ENCODE peak calls at places on chromosomes 4 and X, in five cellular contexts. H is endothelial cell, D is colonic mucosa, I is cardiac muscle cell, E is fibroblast of lung. F is an unnamed sample.

GRCh38 chrX:130296743-130297142 is 28.0 kb upstream of the ZNF280C start:
- DNase-seq in H (no peak), D (no peak), I (peak), E (peak), F (no peak)

GRCh38 chr4:145048817-145049216 is 49.2 kb downstream of the ANAPC10 start:
- DNase-seq in H (no peak), D (no peak), I (no peak), E (no peak), F (no peak)

GRCh38 chrX:12339921-12340320 is 201.6 kb downstream of the FRMPD4 start:
- DNase-seq in H (no peak), D (no peak), I (no peak), E (no peak), F (no peak)

GRCh38 chr4:127140306-127140705 is 492.5 kb upstream of the INTU start:
- DNase-seq in H (no peak), D (no peak), I (no peak), E (peak), F (no peak)

GRCh38 chrX:22313757-22314156 is 41.0 kb downstream of the CBLL2 start:
- DNase-seq in H (no peak), D (no peak), I (no peak), E (no peak), F (no peak)

GRCh38 chr4:20359692-20360091 is 108.0 kb downstream of the SLIT2 start:
- DNase-seq in H (no peak), D (no peak), I (no peak), E (no peak), F (no peak)

GRCh38 chr4:143095447-143095846 is 89.3 kb upstream of the USP38 start:
- DNase-seq in H (no peak), D (no peak), I (no peak), E (no peak), F (no peak)

GRCh38 chr4:72820107-72820506 is 249.4 kb downstream of the COX18 start:
- DNase-seq in H (no peak), D (no peak), I (no peak), E (no peak), F (no peak)

GRCh38 chrX:71154196-71154595 is 9.6 kb downstream of the NLGN3 start:
- DNase-seq in H (no peak), D (no peak), I (no peak), E (no peak), F (no peak)

GRCh38 chrX:8879750-8880149 is 78.6 kb upstream of the FAM9A start:
- DNase-seq in H (peak), D (peak), I (peak), E (peak), F (no peak)

GRCh38 chr4:174873931-174874330 is 44.2 kb upstream of the ADAM29 start:
- DNase-seq in H (no peak), D (no peak), I (no peak), E (no peak), F (no peak)

GRCh38 chr4:3807311-3807710 is 41.1 kb downstream of the ADRA2C start:
- DNase-seq in H (no peak), D (no peak), I (no peak), E (no peak), F (no peak)

GRCh38 chr4:38784141-38784540 is 1.4 kb upstream of the TLR10 start:
- DNase-seq in H (no peak), D (no peak), I (no peak), E (no peak), F (no peak)

GRCh38 chrX:48745222-48745621 is 16.3 kb upstream of the GLOD5 start:
- DNase-seq in H (no peak), D (no peak), I (no peak), E (no peak), F (no peak)

GRCh38 chr4:161364681-161365080 is 799.1 kb downstream of the FSTL5 start:
- DNase-seq in H (no peak), D (no peak), I (no peak), E (no peak), F (no peak)

GRCh38 chr4:105191621-105192210 is 45.0 kb downstream of the TET2 start:
- DNase-seq in H (no peak), D (no peak), I (peak), E (no peak), F (no peak)

GRCh38 chrX:13078739-13079444 is 34.5 kb upstream of the FAM9C start:
- DNase-seq in H (no peak), D (peak), I (peak), E (peak), F (no peak)

GRCh38 chr4:55398461-55398860 is 2.7 kb downstream of the TMEM165 start:
- DNase-seq in H (no peak), D (no peak), I (peak), E (peak), F (no peak)

GRCh38 chr4:48944659-48945290 is 38.2 kb upstream of the OCIAD2 start:
- DNase-seq in H (peak), D (peak), I (no peak), E (no peak), F (no peak)

GRCh38 chr4:17038510-17039176 is 140.2 kb upstream of the LDB2 start:
- DNase-seq in H (no peak), D (no peak), I (peak), E (no peak), F (no peak)

GRCh38 chr4:97759785-97760184 is 383.5 kb downstream of the STPG2 start:
- DNase-seq in H (no peak), D (no peak), I (no peak), E (no peak), F (no peak)

GRCh38 chrX:81308086-81308852 is 106.4 kb downstream of the SH3BGRL start:
- DNase-seq in H (no peak), D (no peak), I (no peak), E (no peak), F (no peak)

GRCh38 chrX:39814391-39814790 is 283.4 kb downstream of the BCOR start:
- DNase-seq in H (no peak), D (peak), I (peak), E (peak), F (no peak)

GRCh38 chr4:93897559-93897958 is 69.0 kb downstream of the ATOH1 start:
- DNase-seq in H (no peak), D (no peak), I (peak), E (no peak), F (no peak)

GRCh38 chr4:153676984-153677383 is 7.1 kb upstream of the TLR2 start:
- DNase-seq in H (no peak), D (no peak), I (peak), E (peak), F (peak)

GRCh38 chrX:53831662-53832635 is 145.4 kb upstream of the HUWE1 start:
- DNase-seq in H (peak), D (peak), I (peak), E (peak), F (no peak)

GRCh38 chrX:45986971-45987370 is 558.2 kb downstream of the ZNF674 start:
- DNase-seq in H (no peak), D (no peak), I (peak), E (no peak), F (no peak)

GRCh38 chr4:146132445-146132844 is 43.1 kb upstream of the LSM6 start:
- DNase-seq in H (no peak), D (no peak), I (no peak), E (no peak), F (no peak)

GRCh38 chr4:19580090-19580489 is 671.6 kb upstream of the SLIT2 start:
- DNase-seq in H (no peak), D (no peak), I (peak), E (peak), F (peak)

GRCh38 chrX:3651272-3651671 is 62.2 kb downstream of the PRKX start:
- DNase-seq in H (no peak), D (no peak), I (peak), E (peak), F (peak)

GRCh38 chr4:56183344-56183959 is 203.8 kb downstream of the AASDH start:
- DNase-seq in H (no peak), D (no peak), I (no peak), E (no peak), F (no peak)

GRCh38 chr4:111283066-111283677 is 660.3 kb upstream of the PITX2 start:
- DNase-seq in H (peak), D (peak), I (peak), E (peak), F (no peak)

GRCh38 chr4:48831532-48832015 is 686 bp downstream of the OCIAD1 start:
- DNase-seq in H (no peak), D (no peak), I (no peak), E (no peak), F (no peak)

GRCh38 chrX:54825716-54826428 is 18.3 kb downstream of the MAGED2 start:
- DNase-seq in H (no peak), D (no peak), I (no peak), E (no peak), F (no peak)

GRCh38 chrX:51332188-51332942 is at the start of gene NUDT10:
- DNase-seq in H (peak), D (peak), I (peak), E (peak), F (no peak)

GRCh38 chrX:78652971-78653822 is 5.9 kb downstream of the RTL3 start:
- DNase-seq in H (no peak), D (no peak), I (peak), E (peak), F (no peak)

GRCh38 chr4:107854326-107855030 is 29.7 kb downstream of the SGMS2 start:
- DNase-seq in H (no peak), D (no peak), I (peak), E (peak), F (no peak)

DNA sequence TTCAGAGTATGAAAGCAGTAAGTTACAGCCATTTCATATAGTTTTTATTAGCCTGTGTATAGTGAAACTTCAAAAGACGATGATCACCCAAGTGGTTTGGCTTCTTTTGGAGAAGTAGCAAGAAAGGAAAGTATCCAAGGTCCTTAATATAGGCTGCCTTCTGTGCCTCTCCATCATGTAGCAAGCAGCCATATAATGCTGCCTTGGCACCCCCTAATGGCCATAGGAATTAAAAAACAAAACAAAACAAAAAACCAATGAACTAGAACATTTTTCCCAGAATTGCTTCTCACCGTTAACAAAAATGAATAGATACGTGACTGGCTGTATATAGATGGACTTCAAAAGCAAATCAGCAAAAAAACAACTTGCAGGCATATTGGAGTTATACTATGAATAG is 18.9 kb downstream of the LAMP2 start:
- DNase-seq in H (no peak), D (no peak), I (peak), E (peak), F (no peak)
- TF ChIP-seq CTCF in H (no peak), D (no peak), I (peak), E (peak), F (no peak)

DNA sequence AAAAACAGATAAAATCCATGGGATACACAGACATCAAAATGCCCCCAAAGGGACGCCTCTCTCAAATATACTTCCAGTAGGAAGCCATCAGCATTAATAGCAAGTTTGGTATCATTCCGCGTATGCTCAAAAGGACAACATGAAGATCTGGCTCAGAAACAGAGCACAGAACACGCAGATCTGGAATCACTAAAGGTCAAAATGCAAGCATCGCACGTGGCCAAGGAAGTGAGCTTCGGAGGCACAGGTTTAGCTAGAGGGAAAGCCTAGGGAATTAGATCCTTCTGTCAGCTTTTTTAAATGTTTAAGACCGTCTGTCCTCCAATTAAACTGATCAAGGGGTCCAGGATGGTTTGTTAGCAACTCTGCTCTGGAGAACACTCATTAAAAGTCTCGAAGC is 177.5 kb upstream of the PPARGC1A start:
- DNase-seq in H (no peak), D (no peak), I (no peak), E (no peak), F (no peak)
- TF ChIP-seq CTCF in H (no peak), D (no peak), I (no peak), E (no peak), F (no peak)

DNA sequence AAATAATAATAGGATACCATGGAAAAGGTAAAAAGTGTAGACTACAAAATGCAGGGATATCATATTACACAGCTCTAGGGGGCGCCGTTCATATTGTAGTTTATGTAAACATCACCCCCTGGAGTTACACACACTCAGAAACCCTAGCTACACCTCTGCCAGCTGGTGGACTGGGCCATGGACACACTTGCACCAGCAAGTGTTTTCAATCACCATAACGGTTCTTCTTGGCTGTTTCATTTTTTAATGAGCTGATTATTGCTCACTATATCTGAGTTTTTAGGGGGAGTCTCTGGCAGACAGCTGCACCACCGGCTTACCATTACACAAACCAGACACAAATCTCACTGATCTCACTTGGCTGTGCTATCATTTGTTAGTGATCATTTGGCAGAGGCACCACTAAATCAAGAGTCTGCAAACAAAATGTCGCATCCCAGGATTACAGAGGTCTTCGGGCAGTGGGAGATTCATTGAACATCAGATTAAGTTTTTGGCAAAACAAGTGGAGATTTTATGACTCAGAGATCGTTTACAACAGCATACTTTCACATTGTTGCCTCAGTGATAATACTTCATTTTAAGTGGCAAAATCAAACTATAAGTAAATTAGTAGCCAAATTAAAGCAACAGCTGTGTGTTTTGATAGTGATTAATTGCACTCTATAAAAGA is 185.7 kb downstream of the UNC5C start:
- DNase-seq in H (peak), D (peak), I (peak), E (peak), F (no peak)
- TF ChIP-seq CTCF in H (peak), D (no peak), I (peak), E (peak), F (no peak)

GRCh38 chr4:131113273-131113672 is 2017.3 kb downstream of the C4orf33 start:
- DNase-seq in H (no peak), D (no peak), I (no peak), E (no peak), F (no peak)
- TF ChIP-seq CTCF in H (no peak), D (no peak), I (no peak), E (no peak), F (no peak)

DNA sequence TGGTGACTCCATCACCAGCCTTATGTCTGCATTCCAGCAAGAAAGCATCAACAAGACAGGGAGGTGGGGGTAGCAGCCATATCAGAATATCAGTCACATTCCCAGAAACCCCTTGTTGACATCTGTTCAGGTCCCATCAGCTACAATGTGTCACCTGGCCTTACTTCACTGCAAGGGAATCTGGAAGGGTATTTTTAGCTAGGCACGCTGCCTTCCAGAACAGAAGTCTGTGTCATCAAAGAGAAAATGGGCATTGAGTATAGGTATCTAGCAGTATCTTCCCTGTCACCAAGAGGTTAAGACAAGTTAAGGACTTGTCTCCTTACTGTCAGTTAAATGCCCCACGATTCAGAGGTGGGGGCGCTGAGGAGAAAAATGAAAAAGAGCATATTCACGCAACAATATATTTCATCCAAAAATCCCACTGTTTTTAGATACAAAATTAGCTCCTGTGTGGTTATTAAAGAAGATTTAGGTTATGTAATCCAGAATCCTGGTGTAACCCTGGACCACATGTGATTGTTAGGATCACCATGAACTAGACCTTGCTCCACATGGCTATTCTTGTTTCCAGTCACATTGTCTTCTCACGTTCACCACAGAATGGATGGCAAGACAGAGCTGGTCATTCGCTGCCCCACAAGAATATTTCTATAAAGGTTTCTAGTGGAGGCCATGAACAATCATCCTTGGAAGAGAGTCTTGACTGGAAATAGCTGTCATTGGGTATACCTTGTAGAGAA is 60.0 kb upstream of the PDHA1 start:
- DNase-seq in H (no peak), D (no peak), I (no peak), E (no peak), F (no peak)
- TF ChIP-seq CTCF in H (no peak), D (no peak), I (no peak), E (no peak), F (no peak)

DNA sequence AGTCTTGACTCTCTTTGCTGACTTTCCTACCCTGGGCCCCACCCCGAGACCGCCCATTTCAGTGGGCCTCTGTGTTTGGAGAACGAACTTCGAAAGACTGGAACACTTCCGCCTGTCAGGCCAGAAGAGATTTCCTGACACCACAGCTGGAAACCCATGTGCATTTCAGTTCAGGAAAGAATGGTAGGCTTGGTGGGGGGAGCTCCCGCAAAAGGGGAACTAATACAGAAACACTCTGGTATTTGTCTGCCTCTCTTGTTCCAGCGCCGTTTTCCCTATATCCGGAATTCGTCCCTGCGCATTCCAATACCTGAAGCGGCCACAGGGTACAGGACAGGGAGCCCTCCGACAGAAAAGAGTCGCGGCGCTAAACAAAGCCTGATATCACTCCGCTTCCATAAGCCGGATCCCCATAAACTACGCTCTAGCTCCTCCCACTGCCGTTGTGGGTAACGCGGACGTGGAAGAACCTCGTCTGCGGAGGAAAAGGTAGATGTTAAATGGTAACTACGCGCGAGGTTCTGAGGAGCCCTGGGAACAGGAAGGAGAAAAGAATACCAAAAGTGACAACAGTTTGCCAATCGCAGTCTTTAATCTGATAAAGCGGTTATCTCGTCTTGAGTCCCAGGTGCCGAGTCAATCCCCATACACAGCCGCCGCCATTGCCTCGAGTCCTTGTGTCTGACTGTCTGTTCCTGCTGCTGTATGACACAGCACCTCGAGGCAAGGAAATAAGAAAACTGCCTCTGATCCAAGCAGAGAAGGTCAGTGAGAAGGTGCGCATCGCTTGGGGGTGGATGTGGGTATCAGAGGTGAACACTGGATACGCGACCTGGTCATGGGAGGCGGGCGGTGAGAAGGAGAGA is at the start of gene ARMCX5:
- DNase-seq in H (peak), D (peak), I (peak), E (peak), F (peak)
- TF ChIP-seq CTCF in H (no peak), D (no peak), I (no peak), E (no peak), F (no peak)